ENCODE peak calls at places on chromosomes 13 and 19, in nine cellular contexts. One of them, this sample, is unnamed.

GRCh38 chr13:72062566-72062965 is 195.6 kb upstream of the DACH1 start:
- DNase-seq in right cardiac atrium: peak; percentile 6
- DNase-seq in SJSA1: no peak
- DNase-seq in breast epithelium: no peak
- DNase-seq in naive thymus-derived CD4-positive, alpha-beta T cell: no peak
- DNase-seq in HFF-Myc: no peak
- DNase-seq in uterus: no peak
- DNase-seq in stomach: no peak
- DNase-seq in body of pancreas: no peak
- DNase-seq in this sample: peak; percentile 75

GRCh38 chr13:35793823-35794222 is 317.3 kb upstream of the MAB21L1 start:
- DNase-seq in SJSA1: no peak
- DNase-seq in naive thymus-derived CD4-positive, alpha-beta T cell: no peak
- DNase-seq in breast epithelium: no peak
- DNase-seq in stomach: no peak
- DNase-seq in HFF-Myc: no peak
- DNase-seq in uterus: no peak
- DNase-seq in body of pancreas: no peak
- DNase-seq in right cardiac atrium: no peak
- DNase-seq in this sample: no peak

GRCh38 chr19:7672522-7672921 is 3.7 kb downstream of the RETN start:
- DNase-seq in naive thymus-derived CD4-positive, alpha-beta T cell: no peak
- DNase-seq in right cardiac atrium: no peak
- DNase-seq in body of pancreas: no peak
- DNase-seq in stomach: no peak
- DNase-seq in breast epithelium: no peak
- DNase-seq in SJSA1: no peak
- DNase-seq in uterus: no peak
- DNase-seq in HFF-Myc: no peak
- DNase-seq in this sample: no peak

GRCh38 chr13:59834801-59835200 is 328.9 kb downstream of the DIAPH3 start:
- DNase-seq in right cardiac atrium: no peak
- DNase-seq in naive thymus-derived CD4-positive, alpha-beta T cell: no peak
- DNase-seq in body of pancreas: no peak
- DNase-seq in HFF-Myc: no peak
- DNase-seq in breast epithelium: no peak
- DNase-seq in uterus: no peak
- DNase-seq in SJSA1: peak; percentile 5
- DNase-seq in stomach: no peak
- DNase-seq in this sample: no peak

GRCh38 chr13:50757021-50757420 is 86.5 kb downstream of the DLEU7 start:
- DNase-seq in right cardiac atrium: no peak
- DNase-seq in body of pancreas: no peak
- DNase-seq in stomach: no peak
- DNase-seq in uterus: no peak
- DNase-seq in HFF-Myc: no peak
- DNase-seq in breast epithelium: no peak
- DNase-seq in naive thymus-derived CD4-positive, alpha-beta T cell: no peak
- DNase-seq in SJSA1: no peak
- DNase-seq in this sample: no peak

GRCh38 chr13:111612918-111613317 is 292.5 kb downstream of the TEX29 start:
- DNase-seq in HFF-Myc: no peak
- DNase-seq in stomach: no peak
- DNase-seq in uterus: no peak
- DNase-seq in right cardiac atrium: no peak
- DNase-seq in body of pancreas: no peak
- DNase-seq in breast epithelium: no peak
- DNase-seq in SJSA1: no peak
- DNase-seq in naive thymus-derived CD4-positive, alpha-beta T cell: no peak
- DNase-seq in this sample: no peak

GRCh38 chr13:98508280-98509074 is 68.4 kb downstream of the STK24 start:
- DNase-seq in HFF-Myc: no peak
- DNase-seq in uterus: no peak
- DNase-seq in naive thymus-derived CD4-positive, alpha-beta T cell: no peak
- DNase-seq in stomach: no peak
- DNase-seq in body of pancreas: no peak
- DNase-seq in breast epithelium: no peak
- DNase-seq in right cardiac atrium: no peak
- DNase-seq in SJSA1: peak; percentile 88
- DNase-seq in this sample: no peak

GRCh38 chr13:78659450-78660110 is 625 bp upstream of the OBI1 start:
- DNase-seq in body of pancreas: no peak
- DNase-seq in SJSA1: no peak
- DNase-seq in HFF-Myc: no peak
- DNase-seq in right cardiac atrium: no peak
- DNase-seq in naive thymus-derived CD4-positive, alpha-beta T cell: peak; percentile 6
- DNase-seq in stomach: no peak
- DNase-seq in breast epithelium: no peak
- DNase-seq in uterus: no peak
- DNase-seq in this sample: no peak

GRCh38 chr19:39946532-39946931 is 12.1 kb upstream of the FCGBP start:
- DNase-seq in HFF-Myc: no peak
- DNase-seq in breast epithelium: no peak
- DNase-seq in naive thymus-derived CD4-positive, alpha-beta T cell: no peak
- DNase-seq in SJSA1: no peak
- DNase-seq in right cardiac atrium: no peak
- DNase-seq in uterus: no peak
- DNase-seq in body of pancreas: no peak
- DNase-seq in stomach: peak; percentile 25
- DNase-seq in this sample: no peak

GRCh38 chr19:10384580-10384979 is 4.2 kb upstream of the TYK2 start:
- DNase-seq in right cardiac atrium: no peak
- DNase-seq in stomach: no peak
- DNase-seq in body of pancreas: no peak
- DNase-seq in uterus: no peak
- DNase-seq in HFF-Myc: no peak
- DNase-seq in SJSA1: no peak
- DNase-seq in naive thymus-derived CD4-positive, alpha-beta T cell: no peak
- DNase-seq in breast epithelium: no peak
- DNase-seq in this sample: no peak

GRCh38 chr13:104143760-104144406 is 1077.7 kb upstream of the SLC10A2 start:
- DNase-seq in breast epithelium: no peak
- DNase-seq in naive thymus-derived CD4-positive, alpha-beta T cell: no peak
- DNase-seq in SJSA1: no peak
- DNase-seq in stomach: no peak
- DNase-seq in uterus: no peak
- DNase-seq in HFF-Myc: no peak
- DNase-seq in right cardiac atrium: no peak
- DNase-seq in body of pancreas: peak; percentile 12
- DNase-seq in this sample: no peak

GRCh38 chr13:48400090-48400694 is 12.7 kb downstream of the LPAR6 start:
- DNase-seq in breast epithelium: no peak
- DNase-seq in SJSA1: peak; percentile 26
- DNase-seq in naive thymus-derived CD4-positive, alpha-beta T cell: no peak
- DNase-seq in right cardiac atrium: no peak
- DNase-seq in uterus: no peak
- DNase-seq in HFF-Myc: no peak
- DNase-seq in body of pancreas: no peak
- DNase-seq in stomach: no peak
- DNase-seq in this sample: no peak

GRCh38 chr13:113637262-113638160 is 20.5 kb downstream of the ATP4B start:
- DNase-seq in body of pancreas: peak; percentile 1
- DNase-seq in naive thymus-derived CD4-positive, alpha-beta T cell: no peak
- DNase-seq in right cardiac atrium: no peak
- DNase-seq in HFF-Myc: no peak
- DNase-seq in breast epithelium: peak; percentile 31
- DNase-seq in SJSA1: no peak
- DNase-seq in stomach: no peak
- DNase-seq in uterus: peak; percentile 8
- DNase-seq in this sample: no peak

GRCh38 chr19:38949580-38950367 is 19.0 kb downstream of the MRPS12 start:
- DNase-seq in stomach: peak; percentile 90
- DNase-seq in body of pancreas: peak; percentile 90
- DNase-seq in SJSA1: no peak
- DNase-seq in right cardiac atrium: peak; percentile 92
- DNase-seq in breast epithelium: peak; percentile 87
- DNase-seq in HFF-Myc: no peak
- DNase-seq in uterus: peak; percentile 82
- DNase-seq in naive thymus-derived CD4-positive, alpha-beta T cell: peak; percentile 70
- DNase-seq in this sample: peak; percentile 89

GRCh38 chr19:2695288-2695866 is 7.1 kb downstream of the GNG7 start:
- DNase-seq in uterus: no peak
- DNase-seq in naive thymus-derived CD4-positive, alpha-beta T cell: no peak
- DNase-seq in breast epithelium: no peak
- DNase-seq in HFF-Myc: no peak
- DNase-seq in SJSA1: no peak
- DNase-seq in stomach: no peak
- DNase-seq in right cardiac atrium: peak; percentile 40
- DNase-seq in body of pancreas: peak; percentile 42
- DNase-seq in this sample: no peak

GRCh38 chr19:6458695-6459355 is 767 bp downstream of the SLC25A23 start:
- DNase-seq in stomach: peak; percentile 53
- DNase-seq in breast epithelium: no peak
- DNase-seq in HFF-Myc: no peak
- DNase-seq in SJSA1: no peak
- DNase-seq in uterus: no peak
- DNase-seq in naive thymus-derived CD4-positive, alpha-beta T cell: no peak
- DNase-seq in right cardiac atrium: no peak
- DNase-seq in body of pancreas: peak; percentile 44
- DNase-seq in this sample: no peak

GRCh38 chr13:29484796-29485195 is 110.7 kb downstream of the SLC7A1 start:
- DNase-seq in body of pancreas: no peak
- DNase-seq in breast epithelium: no peak
- DNase-seq in SJSA1: no peak
- DNase-seq in right cardiac atrium: no peak
- DNase-seq in HFF-Myc: no peak
- DNase-seq in uterus: no peak
- DNase-seq in naive thymus-derived CD4-positive, alpha-beta T cell: no peak
- DNase-seq in stomach: no peak
- DNase-seq in this sample: no peak

GRCh38 chr19:29482855-29483640 is 42.7 kb upstream of the VSTM2B start:
- DNase-seq in SJSA1: no peak
- DNase-seq in stomach: no peak
- DNase-seq in body of pancreas: no peak
- DNase-seq in breast epithelium: no peak
- DNase-seq in uterus: no peak
- DNase-seq in right cardiac atrium: no peak
- DNase-seq in HFF-Myc: no peak
- DNase-seq in naive thymus-derived CD4-positive, alpha-beta T cell: no peak
- DNase-seq in this sample: no peak

GRCh38 chr19:54160948-54161347 is 1.4 kb upstream of the LENG1 start:
- DNase-seq in SJSA1: no peak
- DNase-seq in uterus: no peak
- DNase-seq in breast epithelium: no peak
- DNase-seq in right cardiac atrium: no peak
- DNase-seq in stomach: no peak
- DNase-seq in body of pancreas: no peak
- DNase-seq in HFF-Myc: no peak
- DNase-seq in naive thymus-derived CD4-positive, alpha-beta T cell: no peak
- DNase-seq in this sample: no peak
- H3K4me3 ChIP-seq in SJSA1: peak overlapping the region; percentile 63
- H3K4me3 ChIP-seq in uterus: no peak overlapping the region
- H3K4me3 ChIP-seq in breast epithelium: peak overlapping the region; percentile 78
- H3K4me3 ChIP-seq in right cardiac atrium: no peak overlapping the region
- H3K4me3 ChIP-seq in stomach: peak overlapping the region; percentile 46
- H3K4me3 ChIP-seq in body of pancreas: no peak overlapping the region
- H3K4me3 ChIP-seq in HFF-Myc: peak overlapping the region; percentile 74
- H3K4me3 ChIP-seq in naive thymus-derived CD4-positive, alpha-beta T cell: no peak overlapping the region
- H3K4me3 ChIP-seq in this sample: peak overlapping the region; percentile 79

GRCh38 chr13:46631184-46631542 is 78.2 kb downstream of the LRCH1 start:
- DNase-seq in right cardiac atrium: no peak
- DNase-seq in stomach: no peak
- DNase-seq in naive thymus-derived CD4-positive, alpha-beta T cell: no peak
- DNase-seq in body of pancreas: no peak
- DNase-seq in breast epithelium: no peak
- DNase-seq in HFF-Myc: no peak
- DNase-seq in SJSA1: no peak
- DNase-seq in uterus: no peak
- DNase-seq in this sample: no peak
- H3K4me3 ChIP-seq in right cardiac atrium: no peak overlapping the region
- H3K4me3 ChIP-seq in stomach: no peak overlapping the region
- H3K4me3 ChIP-seq in naive thymus-derived CD4-positive, alpha-beta T cell: no peak overlapping the region
- H3K4me3 ChIP-seq in body of pancreas: no peak overlapping the region
- H3K4me3 ChIP-seq in breast epithelium: no peak overlapping the region
- H3K4me3 ChIP-seq in HFF-Myc: no peak overlapping the region
- H3K4me3 ChIP-seq in SJSA1: no peak overlapping the region
- H3K4me3 ChIP-seq in uterus: no peak overlapping the region
- H3K4me3 ChIP-seq in this sample: no peak overlapping the region

DNA sequence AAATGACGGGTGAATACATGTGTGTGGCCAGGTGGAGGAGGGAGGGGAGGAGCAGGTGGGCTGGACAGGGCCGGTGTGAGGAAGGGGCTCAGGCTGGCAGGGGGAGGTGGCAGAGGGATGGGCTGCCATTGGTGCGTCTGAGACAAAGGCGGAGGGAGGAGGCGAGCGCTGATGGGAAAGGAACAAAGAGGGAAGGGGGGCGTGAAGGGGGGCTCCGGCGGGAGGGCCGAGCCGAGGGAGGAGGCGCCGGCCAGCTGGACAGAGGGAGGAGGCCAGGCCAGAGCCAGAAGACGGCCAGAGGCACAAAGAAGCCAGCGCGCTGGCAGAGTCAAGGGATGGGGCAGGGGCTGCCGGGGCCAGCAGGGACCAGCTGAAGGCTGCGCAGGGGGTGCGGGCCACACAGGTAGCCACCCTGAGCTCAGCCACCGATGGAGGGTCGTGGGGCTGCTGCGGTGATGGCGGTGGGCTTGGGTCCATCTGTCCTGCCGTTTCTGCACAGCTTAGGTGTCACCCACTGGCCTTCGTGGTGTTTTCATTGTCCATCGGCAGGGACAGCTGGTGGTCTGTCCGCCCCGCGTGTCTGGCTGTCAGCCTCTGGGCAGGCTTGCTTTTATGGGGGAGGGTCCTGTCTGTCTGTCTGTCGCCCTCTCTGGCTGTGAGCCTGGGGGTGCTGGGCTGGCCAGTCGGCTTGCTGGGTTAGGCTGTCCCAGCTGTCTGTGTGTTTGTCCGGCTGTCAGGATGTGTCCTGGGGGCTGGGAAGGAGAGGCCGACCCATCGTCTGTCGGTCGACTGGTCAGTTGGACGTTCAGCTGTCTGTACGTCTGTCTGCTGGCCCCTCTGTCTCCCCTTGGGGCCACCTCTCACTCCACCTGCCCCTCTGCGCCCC is 2.2 kb downstream of the APC2 start:
- DNase-seq in body of pancreas: no peak
- DNase-seq in SJSA1: no peak
- DNase-seq in naive thymus-derived CD4-positive, alpha-beta T cell: no peak
- DNase-seq in right cardiac atrium: no peak
- DNase-seq in uterus: no peak
- DNase-seq in breast epithelium: no peak
- DNase-seq in HFF-Myc: no peak
- DNase-seq in stomach: no peak
- DNase-seq in this sample: no peak
- H3K4me3 ChIP-seq in body of pancreas: no peak overlapping the region
- H3K4me3 ChIP-seq in SJSA1: no peak overlapping the region
- H3K4me3 ChIP-seq in naive thymus-derived CD4-positive, alpha-beta T cell: no peak overlapping the region
- H3K4me3 ChIP-seq in right cardiac atrium: no peak overlapping the region
- H3K4me3 ChIP-seq in uterus: no peak overlapping the region
- H3K4me3 ChIP-seq in breast epithelium: no peak overlapping the region
- H3K4me3 ChIP-seq in HFF-Myc: no peak overlapping the region
- H3K4me3 ChIP-seq in stomach: no peak overlapping the region
- H3K4me3 ChIP-seq in this sample: no peak overlapping the region

DNA sequence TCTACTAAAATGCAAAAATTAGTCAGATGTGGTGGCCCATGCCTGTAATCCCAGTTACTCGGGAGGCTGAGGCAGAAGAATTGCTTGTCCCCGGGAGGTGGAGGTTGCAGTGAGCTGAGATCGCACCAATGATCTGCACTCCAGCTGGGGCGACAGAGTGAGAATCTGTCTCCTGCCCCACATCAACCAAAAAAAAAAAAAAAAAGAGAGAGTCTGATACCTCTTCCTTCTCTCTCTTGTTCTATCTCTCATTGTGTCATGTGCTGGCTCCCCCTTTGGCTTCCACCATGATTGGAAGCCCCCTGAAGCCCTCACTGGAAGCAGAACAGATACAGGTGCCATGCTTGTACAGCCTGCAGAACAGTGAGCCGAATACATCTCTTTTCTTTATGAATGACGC is 20.4 kb downstream of the CLEC11A start:
- DNase-seq in uterus: no peak
- DNase-seq in breast epithelium: no peak
- DNase-seq in SJSA1: no peak
- DNase-seq in naive thymus-derived CD4-positive, alpha-beta T cell: no peak
- DNase-seq in body of pancreas: no peak
- DNase-seq in HFF-Myc: no peak
- DNase-seq in right cardiac atrium: no peak
- DNase-seq in stomach: no peak
- DNase-seq in this sample: no peak
- H3K4me3 ChIP-seq in uterus: no peak overlapping the region
- H3K4me3 ChIP-seq in breast epithelium: no peak overlapping the region
- H3K4me3 ChIP-seq in SJSA1: no peak overlapping the region
- H3K4me3 ChIP-seq in naive thymus-derived CD4-positive, alpha-beta T cell: no peak overlapping the region
- H3K4me3 ChIP-seq in body of pancreas: no peak overlapping the region
- H3K4me3 ChIP-seq in HFF-Myc: no peak overlapping the region
- H3K4me3 ChIP-seq in right cardiac atrium: no peak overlapping the region
- H3K4me3 ChIP-seq in stomach: no peak overlapping the region
- H3K4me3 ChIP-seq in this sample: no peak overlapping the region